ENCODE peak calls at places on chromosomes 11 and 22, in four cellular contexts. R, S, U and W are unnamed samples.

GRCh38 chr11:112785717-112786116 is 175.5 kb upstream of the NCAM1 start:
- DNase-seq in R (no peak), S (no peak), U (no peak), W (no peak)

GRCh38 chr11:102940714-102941588 is 14.6 kb downstream of the MMP13 start:
- DNase-seq in R (no peak), S (peak; percentile 79), U (no peak), W (no peak)

GRCh38 chr22:27801616-27802388 is at the start of gene MN1:
- DNase-seq in R (no peak), S (peak; percentile 77), U (no peak), W (peak; percentile 40)

GRCh38 chr11:12591706-12592105 is 82.5 kb upstream of the TEAD1 start:
- DNase-seq in R (no peak), S (no peak), U (no peak), W (no peak)

GRCh38 chr22:40620464-40621046 is 16.0 kb downstream of the MRTFA start:
- DNase-seq in R (no peak), S (no peak), U (no peak), W (no peak)

GRCh38 chr22:39306456-39307361 is 12.7 kb downstream of the RPL3 start:
- DNase-seq in R (no peak), S (peak; percentile 59), U (no peak), W (no peak)

GRCh38 chr11:70111269-70112016 is 33.3 kb downstream of the ANO1 start:
- DNase-seq in R (no peak), S (peak; percentile 39), U (peak; percentile 87), W (no peak)

GRCh38 chr11:67439321-67440228 is 2.1 kb upstream of the PTPRCAP start:
- DNase-seq in R (no peak), S (no peak), U (no peak), W (peak; percentile 26)

DNA sequence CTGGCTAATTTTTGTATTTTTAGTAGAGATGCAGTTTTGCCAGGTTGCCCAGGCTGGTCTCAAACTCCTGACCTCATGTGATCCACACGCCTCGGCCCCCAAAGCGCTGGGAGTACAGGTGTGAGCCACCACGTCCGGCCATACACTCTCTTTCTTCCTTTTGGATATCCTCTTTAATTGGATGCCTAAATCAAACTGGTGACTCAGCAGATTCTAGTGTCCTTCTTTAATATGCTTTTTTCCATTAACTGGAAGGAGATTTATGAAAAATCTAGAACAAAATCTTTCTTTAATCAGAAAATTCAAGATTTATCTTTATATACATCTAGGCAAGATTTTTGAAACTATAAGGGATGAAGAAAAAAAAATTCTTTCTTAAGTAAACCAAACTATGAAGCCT is 969.3 kb upstream of the CCDC90B start:
- DNase-seq in R (no peak), S (no peak), U (no peak), W (no peak)
- TF ChIP-seq CTCF in R (no peak), S (no peak), U (no peak), W (no peak)

DNA sequence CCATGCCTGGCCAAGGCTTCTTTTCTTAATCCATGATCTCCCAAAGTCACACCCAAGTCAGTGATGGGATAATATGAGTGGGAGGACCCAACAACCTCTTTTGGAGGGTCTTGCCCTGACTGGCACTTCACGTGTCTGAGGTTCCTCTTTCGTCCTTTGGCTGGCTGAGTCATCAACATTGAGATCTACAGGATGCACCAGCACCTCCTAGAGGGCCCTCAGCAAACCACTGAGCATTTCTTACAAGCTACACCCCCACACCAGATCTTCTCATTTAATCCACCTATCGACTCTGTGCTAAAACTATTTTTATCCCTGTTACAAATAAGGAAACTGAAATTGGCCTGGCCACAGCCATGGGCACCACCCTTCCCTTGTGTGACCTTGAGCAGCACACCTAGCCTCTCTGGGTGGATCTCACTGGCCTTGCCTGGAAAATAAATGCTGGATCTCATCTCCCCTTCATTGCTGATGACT is 63.4 kb downstream of the FLI1 start:
- DNase-seq in R (peak; percentile 22), S (no peak), U (no peak), W (peak; percentile 41)
- TF ChIP-seq CTCF in R (peak; percentile 16), S (peak; percentile 56), U (peak; percentile 13), W (peak; percentile 81)

DNA sequence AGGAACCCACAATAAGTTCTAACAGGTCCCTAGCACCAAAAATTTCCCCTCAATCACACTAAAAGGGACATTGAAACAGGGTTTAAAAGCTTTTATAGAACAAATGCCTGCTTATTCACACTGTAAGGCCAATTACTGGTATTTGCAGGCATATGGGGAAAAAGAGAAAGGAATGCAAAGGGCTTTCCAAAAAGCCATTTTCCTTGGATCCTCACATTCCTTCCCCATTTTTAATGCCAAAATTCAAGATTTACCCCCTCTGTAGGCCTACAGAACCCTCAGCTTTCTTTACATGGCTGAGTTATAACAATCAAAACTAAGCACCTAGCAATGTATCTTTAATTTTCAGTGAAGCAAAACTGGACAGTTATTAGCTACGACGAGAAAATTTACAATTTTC is 102.0 kb downstream of the SBF2 start:
- DNase-seq in R (no peak), S (no peak), U (no peak), W (no peak)
- TF ChIP-seq CTCF in R (no peak), S (no peak), U (no peak), W (no peak)

DNA sequence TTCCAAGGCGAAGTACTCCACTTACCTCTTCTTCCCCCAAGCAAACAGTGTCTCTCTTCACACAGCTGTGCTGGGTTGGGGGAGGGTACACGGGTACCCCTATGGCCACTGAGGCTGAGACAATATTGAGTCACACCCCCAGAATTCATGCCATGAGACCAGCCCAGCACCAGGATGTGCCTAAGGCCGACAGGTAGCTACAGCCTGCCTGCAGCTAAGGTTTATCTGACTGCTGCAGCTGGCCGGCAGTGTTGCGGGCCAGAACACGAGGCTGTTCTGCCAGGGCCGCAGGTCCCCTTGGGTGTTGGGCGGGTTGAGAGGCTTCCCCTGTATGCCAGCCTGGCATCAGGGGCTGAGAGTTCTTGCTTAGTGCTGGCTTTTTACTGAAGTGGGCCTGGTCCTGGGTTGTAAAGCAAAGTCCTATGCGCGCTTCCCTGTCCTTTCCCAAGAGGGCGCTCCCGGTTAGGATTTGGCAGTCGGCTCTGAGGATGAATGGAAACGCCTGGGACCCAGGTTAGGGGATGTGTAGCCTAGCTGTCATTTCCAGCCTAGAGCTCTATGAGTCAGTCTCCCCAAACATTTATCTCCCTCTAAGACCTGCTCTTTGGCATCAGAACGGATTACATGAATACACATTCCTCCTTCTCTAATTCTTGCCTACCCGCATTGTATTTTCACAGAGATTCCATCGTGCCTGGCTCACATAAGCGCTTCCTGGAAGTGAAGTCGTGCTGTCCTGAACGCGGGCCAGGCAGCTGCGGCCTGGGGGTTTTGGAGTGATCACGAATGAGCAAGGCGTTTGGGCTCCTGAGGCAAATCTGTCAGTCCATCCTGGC is 7.1 kb downstream of the USP18 start:
- DNase-seq in R (no peak), S (peak; percentile 85), U (no peak), W (no peak)
- TF ChIP-seq CTCF in R (peak; percentile 87), S (peak; percentile 93), U (peak; percentile 73), W (no peak)

GRCh38 chr22:16932577-16932976 is 75.4 kb downstream of the GAB4 start:
- DNase-seq in R (no peak), S (no peak), U (no peak), W (no peak)
- TF ChIP-seq CTCF in R (no peak), S (no peak), U (no peak), W (no peak)

DNA sequence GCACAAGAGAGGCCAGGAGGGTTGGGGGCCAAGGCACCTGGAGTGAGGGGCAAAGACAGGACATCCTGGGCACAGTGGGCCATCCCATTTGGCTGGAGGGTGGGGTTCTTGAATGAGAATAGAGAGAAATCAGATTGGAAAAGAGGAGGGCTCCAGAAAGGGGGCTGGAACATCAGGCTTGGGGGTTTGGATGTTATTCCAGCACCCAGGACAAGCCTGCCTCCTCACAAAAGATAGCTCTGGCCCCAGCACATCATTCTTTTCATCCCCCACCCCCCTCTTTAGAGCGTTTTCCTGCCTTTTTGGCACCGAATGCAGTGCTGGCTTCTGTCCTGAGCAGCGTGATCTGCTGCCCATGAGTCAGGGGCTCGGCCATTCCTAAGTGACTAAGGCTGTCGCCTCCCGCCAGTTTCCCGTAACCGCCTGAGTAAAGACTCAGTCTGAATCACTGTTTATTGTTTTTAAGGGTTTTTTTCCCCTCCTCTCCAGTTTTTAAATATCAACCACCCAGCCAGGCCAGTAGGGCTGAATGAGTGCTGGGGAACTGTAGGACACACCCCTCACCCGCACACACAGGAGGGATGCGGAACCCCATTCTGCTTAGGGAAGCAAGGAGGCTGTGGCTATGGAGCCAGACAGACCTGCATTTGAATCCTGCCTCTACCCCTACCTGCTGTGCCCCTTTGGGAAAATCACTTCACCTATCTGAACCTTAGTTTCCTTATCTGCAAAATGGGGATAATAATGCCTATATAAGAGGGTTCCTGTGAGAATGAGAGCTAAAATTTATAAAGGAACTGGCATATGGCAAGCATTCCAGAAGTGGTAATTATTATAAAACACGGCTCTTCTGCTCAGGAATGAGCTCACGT is 32.4 kb upstream of the NAV2 start:
- DNase-seq in R (peak; percentile 81), S (peak; percentile 25), U (peak; percentile 91), W (no peak)
- TF ChIP-seq CTCF in R (peak; percentile 18), S (no peak), U (no peak), W (no peak)